ENCODE peak calls at places on chromosome 7, in nine cellular contexts. U, C, Q, K, A, R, M, O and J are unnamed samples.

GRCh38 chr7:21671859-21672258 is 129.0 kb downstream of the DNAH11 start:
- DNase-seq in U (no peak), C (no peak), Q (no peak), K (no peak), A (no peak), R (no peak), M (no peak), O (no peak), J (no peak)

GRCh38 chr7:132380065-132380464 is 196.2 kb downstream of the PLXNA4 start:
- DNase-seq in U (peak), C (no peak), Q (no peak), K (no peak), A (peak), R (no peak), M (no peak), O (no peak), J (no peak)

GRCh38 chr7:92834661-92835139 is 1.7 kb downstream of the CDK6 start:
- DNase-seq in U (peak), C (no peak), Q (peak), K (peak), A (peak), R (peak), M (peak), O (peak), J (peak)

GRCh38 chr7:133079296-133079695 is 2.6 kb downstream of the CHCHD3 start:
- DNase-seq in U (peak), C (no peak), Q (no peak), K (no peak), A (no peak), R (no peak), M (no peak), O (no peak), J (no peak)

GRCh38 chr7:47342646-47343045 is 239.3 kb downstream of the TNS3 start:
- DNase-seq in U (no peak), C (no peak), Q (no peak), K (no peak), A (no peak), R (no peak), M (no peak), O (no peak), J (peak)

GRCh38 chr7:81447351-81447952 is 322.4 kb downstream of the HGF start:
- DNase-seq in U (peak), C (peak), Q (no peak), K (no peak), A (peak), R (no peak), M (no peak), O (peak), J (peak)

GRCh38 chr7:131293018-131293417 is 34.7 kb upstream of the MKLN1 start:
- DNase-seq in U (no peak), C (peak), Q (no peak), K (no peak), A (no peak), R (peak), M (no peak), O (peak), J (no peak)

GRCh38 chr7:128188396-128189230 is 52.5 kb upstream of the LEP start:
- DNase-seq in U (no peak), C (no peak), Q (no peak), K (peak), A (no peak), R (no peak), M (no peak), O (no peak), J (no peak)

GRCh38 chr7:158730383-158731055 is 25.9 kb upstream of the NCAPG2 start:
- DNase-seq in U (no peak), C (peak), Q (no peak), K (no peak), A (no peak), R (no peak), M (no peak), O (no peak), J (no peak)

GRCh38 chr7:81482600-81483186 is 287.2 kb downstream of the HGF start:
- DNase-seq in U (peak), C (peak), Q (no peak), K (no peak), A (no peak), R (no peak), M (no peak), O (peak), J (no peak)

GRCh38 chr7:130793855-130794618 is 60.0 kb upstream of the KLF14 start:
- DNase-seq in U (peak), C (peak), Q (no peak), K (no peak), A (no peak), R (no peak), M (no peak), O (peak), J (no peak)

GRCh38 chr7:87445897-87446296 is 29.6 kb downstream of the ABCB4 start:
- DNase-seq in U (no peak), C (no peak), Q (no peak), K (no peak), A (no peak), R (no peak), M (no peak), O (no peak), J (no peak)

GRCh38 chr7:50274361-50274760 is 30.2 kb upstream of the IKZF1 start:
- DNase-seq in U (no peak), C (no peak), Q (no peak), K (no peak), A (no peak), R (no peak), M (no peak), O (no peak), J (no peak)

GRCh38 chr7:24608504-24608903 is 35.3 kb downstream of the PALS2 start:
- DNase-seq in U (no peak), C (no peak), Q (no peak), K (no peak), A (no peak), R (no peak), M (no peak), O (no peak), J (no peak)

GRCh38 chr7:55120501-55121198 is 101.8 kb downstream of the EGFR start:
- DNase-seq in U (no peak), C (peak), Q (no peak), K (no peak), A (no peak), R (no peak), M (no peak), O (peak), J (no peak)

GRCh38 chr7:66571568-66571967 is 57.1 kb upstream of the KCTD7 start:
- DNase-seq in U (no peak), C (no peak), Q (no peak), K (no peak), A (no peak), R (no peak), M (no peak), O (no peak), J (no peak)

GRCh38 chr7:7157177-7157886 is 25.0 kb upstream of the C1GALT1 start:
- DNase-seq in U (no peak), C (peak), Q (no peak), K (no peak), A (no peak), R (no peak), M (no peak), O (no peak), J (peak)

GRCh38 chr7:5687936-5688673 is 93.4 kb downstream of the RNF216 start:
- DNase-seq in U (no peak), C (no peak), Q (no peak), K (no peak), A (no peak), R (no peak), M (no peak), O (no peak), J (no peak)

GRCh38 chr7:94223375-94224084 is 171.2 kb upstream of the COL1A2 start:
- DNase-seq in U (peak), C (peak), Q (peak), K (no peak), A (no peak), R (no peak), M (no peak), O (peak), J (no peak)

GRCh38 chr7:73844131-73844547 is 1.8 kb upstream of the METTL27 start:
- DNase-seq in U (no peak), C (no peak), Q (no peak), K (no peak), A (no peak), R (no peak), M (no peak), O (no peak), J (no peak)

GRCh38 chr7:73840715-73841379 is 1.5 kb downstream of the METTL27 start:
- DNase-seq in U (no peak), C (no peak), Q (no peak), K (no peak), A (no peak), R (no peak), M (no peak), O (no peak), J (no peak)

GRCh38 chr7:73842248-73842895 is at the start of gene METTL27:
- DNase-seq in U (peak), C (peak), Q (peak), K (peak), A (peak), R (peak), M (peak), O (peak), J (peak)

GRCh38 chr7:73839743-73840714 is 2.3 kb downstream of the METTL27 start:
- DNase-seq in U (peak), C (no peak), Q (no peak), K (no peak), A (no peak), R (no peak), M (no peak), O (no peak), J (no peak)

DNA sequence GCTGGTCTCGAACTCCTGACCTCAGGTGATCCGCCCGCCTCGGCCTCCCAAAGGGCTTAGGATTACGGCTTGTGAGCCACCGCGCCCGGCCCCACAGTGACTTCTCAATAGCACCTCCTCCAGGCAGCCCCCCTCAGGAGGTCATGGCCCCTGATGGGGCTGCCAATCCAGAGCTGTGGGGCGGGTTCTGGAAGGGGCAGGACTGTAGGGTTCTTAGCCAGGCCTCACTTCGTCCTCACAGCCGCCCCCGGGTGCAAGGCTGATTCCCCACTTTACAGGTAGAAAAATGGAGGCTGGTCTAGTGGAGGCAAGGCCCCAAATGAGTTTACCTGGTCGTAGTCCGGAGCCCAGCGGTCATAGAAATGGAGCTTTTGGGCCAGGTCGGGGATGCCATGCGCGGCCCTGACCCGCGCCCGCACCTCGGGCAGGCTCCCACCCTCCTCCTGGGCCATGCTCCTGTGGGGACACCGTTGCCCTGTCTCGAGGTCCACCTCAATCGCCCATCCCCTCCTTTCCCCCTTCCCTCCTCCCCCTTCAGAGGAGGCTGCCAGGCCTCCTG is 548 bp downstream of the METTL27 start:
- DNase-seq in U (peak), C (no peak), Q (no peak), K (no peak), A (no peak), R (no peak), M (no peak), O (no peak), J (peak)
- H3K27ac ChIP-seq in U (peak), C (peak), Q (peak), K (peak), A (peak), R (peak), M (peak), O (peak), J (peak)

GRCh38 chr7:2376351-2377154 is 21.9 kb downstream of the EIF3B start:
- DNase-seq in U (no peak), C (no peak), Q (no peak), K (no peak), A (no peak), R (no peak), M (no peak), O (no peak), J (no peak)
- H3K27ac ChIP-seq in U (no peak), C (no peak), Q (no peak), K (no peak), A (no peak), R (no peak), M (no peak), O (peak), J (no peak)

DNA sequence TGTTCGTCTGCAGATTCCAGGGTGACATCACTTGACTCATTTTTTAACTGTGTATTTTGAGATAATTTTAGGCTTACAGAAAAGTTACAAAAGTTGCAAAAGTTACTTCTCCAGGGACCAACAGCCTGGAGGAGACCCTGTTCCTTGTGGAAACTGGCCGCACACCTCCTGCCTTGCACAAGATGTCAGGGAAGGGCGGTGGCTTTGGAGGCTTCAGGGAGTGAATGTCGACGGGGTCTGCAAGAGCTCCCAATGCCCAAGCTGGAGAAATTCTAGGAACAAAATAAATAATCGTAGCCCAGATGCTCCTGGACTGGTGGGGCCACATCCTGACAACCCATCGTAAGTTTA is 62.2 kb upstream of the FAM20C start:
- DNase-seq in U (no peak), C (no peak), Q (no peak), K (peak), A (no peak), R (no peak), M (no peak), O (no peak), J (no peak)
- H3K27ac ChIP-seq in U (no peak), C (no peak), Q (no peak), K (peak), A (no peak), R (no peak), M (peak), O (no peak), J (peak)

DNA sequence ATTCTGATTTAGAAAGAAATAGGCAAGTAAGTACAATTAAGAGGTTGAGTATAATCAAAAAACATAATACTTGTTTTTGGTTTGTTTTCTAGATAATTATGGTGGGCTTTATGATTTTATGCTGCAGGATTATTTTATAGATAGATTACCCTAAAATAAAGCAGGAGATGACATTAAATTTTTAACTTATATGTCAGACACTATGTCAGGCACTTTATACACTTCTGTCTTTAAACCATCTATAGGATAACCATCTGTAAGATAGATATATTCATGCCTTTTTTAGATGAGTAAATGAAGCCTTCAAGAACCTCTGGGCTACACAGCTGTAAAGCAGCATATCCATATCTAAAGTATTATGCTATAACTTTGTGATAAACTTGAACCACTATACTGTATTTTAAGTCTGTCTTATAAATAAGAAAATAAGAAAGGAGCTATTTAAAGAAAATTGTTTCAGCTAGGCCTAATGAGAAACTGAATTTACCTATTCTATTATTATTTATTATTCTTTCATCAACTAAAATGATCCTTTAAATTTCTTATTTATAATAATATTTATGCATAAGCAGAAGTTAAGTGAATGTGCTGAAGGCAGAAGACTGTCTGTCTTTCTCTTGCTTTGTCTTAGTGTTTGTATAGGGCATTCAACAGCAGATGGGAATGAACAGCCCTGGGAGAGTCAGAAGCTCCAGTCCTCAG is 94.0 kb downstream of the CPED1 start:
- DNase-seq in U (no peak), C (no peak), Q (no peak), K (no peak), A (no peak), R (no peak), M (no peak), O (no peak), J (no peak)
- H3K27ac ChIP-seq in U (no peak), C (peak), Q (no peak), K (peak), A (no peak), R (peak), M (no peak), O (no peak), J (no peak)

GRCh38 chr7:71824356-71824755 is 587.8 kb downstream of the CALN1 start:
- DNase-seq in U (peak), C (no peak), Q (no peak), K (no peak), A (no peak), R (no peak), M (no peak), O (no peak), J (no peak)
- H3K27ac ChIP-seq in U (no peak), C (no peak), Q (no peak), K (no peak), A (no peak), R (no peak), M (no peak), O (no peak), J (no peak)

GRCh38 chr7:137998250-137998649 is 3.6 kb downstream of the CREB3L2 start:
- DNase-seq in U (no peak), C (peak), Q (no peak), K (no peak), A (no peak), R (no peak), M (no peak), O (no peak), J (no peak)
- H3K27ac ChIP-seq in U (no peak), C (peak), Q (no peak), K (peak), A (peak), R (no peak), M (no peak), O (no peak), J (peak)

DNA sequence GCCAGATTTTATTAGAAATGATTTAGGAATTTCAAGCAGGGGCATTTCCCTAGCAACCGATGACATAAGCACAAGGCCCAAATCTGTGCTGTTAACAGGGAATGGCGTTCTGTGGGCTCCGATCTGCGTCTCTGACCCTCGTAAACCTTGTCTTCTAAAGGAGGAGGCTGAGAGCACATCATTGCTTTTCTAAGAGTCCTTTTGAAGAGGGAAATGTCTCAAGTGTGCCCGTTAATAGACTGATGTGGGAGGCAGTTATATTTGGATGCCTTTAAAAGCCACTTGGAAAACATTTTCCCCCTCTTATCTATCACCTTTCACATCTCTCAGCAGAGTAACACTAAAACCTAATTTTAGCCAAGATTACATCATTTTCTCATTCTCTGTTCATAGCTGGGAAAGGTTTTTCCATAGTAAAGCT is 424.1 kb upstream of the GALNT17 start:
- DNase-seq in U (no peak), C (no peak), Q (no peak), K (no peak), A (no peak), R (no peak), M (no peak), O (no peak), J (no peak)
- H3K27ac ChIP-seq in U (no peak), C (no peak), Q (no peak), K (no peak), A (no peak), R (no peak), M (no peak), O (no peak), J (no peak)

GRCh38 chr7:91168766-91169518 is 95.3 kb upstream of the FZD1 start:
- DNase-seq in U (no peak), C (peak), Q (no peak), K (no peak), A (no peak), R (no peak), M (no peak), O (no peak), J (no peak)

GRCh38 chr7:91165846-91166230 is 98.4 kb upstream of the FZD1 start:
- DNase-seq in U (no peak), C (peak), Q (no peak), K (no peak), A (no peak), R (no peak), M (no peak), O (no peak), J (no peak)

GRCh38 chr7:91162415-91162814 is 101.8 kb upstream of the FZD1 start:
- DNase-seq in U (no peak), C (no peak), Q (no peak), K (no peak), A (no peak), R (no peak), M (no peak), O (no peak), J (no peak)

GRCh38 chr7:91164948-91165845 is 99.0 kb upstream of the FZD1 start:
- DNase-seq in U (no peak), C (peak), Q (no peak), K (no peak), A (no peak), R (no peak), M (no peak), O (peak), J (no peak)

DNA sequence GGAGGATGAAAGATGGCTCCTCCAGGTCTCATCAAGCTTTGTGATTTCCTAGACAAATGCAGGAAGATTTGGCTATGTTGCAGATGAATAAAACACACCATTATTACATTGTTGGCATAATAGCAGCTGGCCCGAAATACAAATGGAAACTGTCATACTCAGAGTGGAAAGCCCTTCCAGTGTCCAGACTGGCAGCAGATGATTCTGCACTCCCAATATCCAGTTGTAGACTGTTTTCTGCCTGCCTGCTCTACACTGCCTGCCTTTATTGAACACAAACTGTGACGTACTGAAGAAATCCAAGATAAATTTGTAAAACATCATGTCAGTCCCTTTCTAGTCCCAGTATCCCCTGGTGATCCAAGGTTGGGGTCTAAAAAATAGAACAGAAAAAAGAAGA is 99.7 kb upstream of the FZD1 start:
- DNase-seq in U (no peak), C (no peak), Q (no peak), K (no peak), A (no peak), R (no peak), M (no peak), O (no peak), J (no peak)
- H3K27ac ChIP-seq in U (no peak), C (peak), Q (no peak), K (no peak), A (no peak), R (no peak), M (no peak), O (no peak), J (no peak)

DNA sequence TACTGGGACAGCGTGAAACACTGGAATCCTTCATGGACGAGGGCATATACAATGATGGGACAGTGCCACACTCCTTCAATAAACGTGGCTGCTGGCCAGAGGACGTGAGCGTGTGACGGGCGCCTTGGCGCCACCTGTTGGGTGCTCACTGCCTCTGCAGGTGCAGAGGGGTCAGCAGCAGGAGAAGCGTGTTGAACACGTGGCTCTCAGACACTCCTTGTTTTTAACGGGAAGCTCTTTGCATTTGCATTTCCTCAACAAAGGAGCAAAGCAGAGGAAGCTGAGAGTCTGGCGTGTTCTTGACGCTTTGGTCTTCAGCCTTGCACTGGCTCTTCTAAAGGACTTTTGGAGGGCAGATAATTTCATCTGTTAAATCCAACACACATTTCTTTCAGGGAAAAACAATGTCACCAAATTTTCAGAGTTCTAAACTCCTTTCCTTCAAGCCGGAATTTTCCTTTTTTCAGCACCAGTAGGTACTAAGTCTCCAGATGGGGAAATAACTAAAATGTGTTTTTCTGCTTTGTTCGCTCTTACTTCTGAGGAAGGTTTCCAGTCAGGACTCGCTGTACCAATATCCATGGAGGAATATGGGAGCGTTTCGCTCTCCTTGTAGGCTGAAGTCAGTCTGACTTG is 2.9 kb upstream of the GET4 start:
- DNase-seq in U (peak), C (peak), Q (peak), K (peak), A (peak), R (peak), M (no peak), O (peak), J (peak)
- H3K27ac ChIP-seq in U (peak), C (peak), Q (no peak), K (peak), A (peak), R (peak), M (peak), O (peak), J (peak)